ENCODE peak calls at places on chromosomes 7 and 10, in four cellular contexts. T is left ventricle myocardium inferior, A is foreskin fibroblast, D is fibroblast of mammary gland. I is an unnamed sample.

GRCh38 chr10:13961096-13961495 is 369.6 kb downstream of the FRMD4A start:
- DNase-seq in T (no peak), D (peak; percentile 96), A (peak; percentile 96), I (peak; percentile 88)

GRCh38 chr7:14950013-14950412 is 47.5 kb upstream of the DGKB start:
- DNase-seq in T (no peak), A (peak; percentile 22), D (peak; percentile 49), I (no peak)

GRCh38 chr7:130063036-130063435 is 7.3 kb upstream of the KLHDC10 start:
- DNase-seq in A (peak; percentile 56), D (peak; percentile 44), T (no peak), I (no peak)

GRCh38 chr7:4960363-4960762 is 1.4 kb upstream of the MMD2 start:
- DNase-seq in T (no peak), A (peak; percentile 9), D (no peak), I (no peak)

GRCh38 chr10:45470098-45471012 is 96.3 kb downstream of the ALOX5 start:
- DNase-seq in A (no peak), D (peak; percentile 8), T (no peak), I (no peak)

GRCh38 chr7:98107313-98107691 is 640 bp downstream of the LMTK2 start:
- DNase-seq in T (no peak), A (peak; percentile 28), D (peak; percentile 14), I (no peak)

GRCh38 chr10:80468002-80468401 is 13.9 kb downstream of the TSPAN14 start:
- DNase-seq in D (no peak), T (peak; percentile 77), A (no peak), I (no peak)

GRCh38 chr7:45987521-45988290 is 66.6 kb upstream of the IGFBP3 start:
- DNase-seq in D (no peak), A (no peak), T (no peak), I (no peak)

GRCh38 chr10:2980116-2980515 is 87.2 kb upstream of the PFKP start:
- DNase-seq in A (no peak), T (no peak), D (peak; percentile 17), I (no peak)

GRCh38 chr10:94123253-94123995 is 129.7 kb downstream of the PLCE1 start:
- DNase-seq in A (peak; percentile 91), D (peak; percentile 79), T (no peak), I (peak; percentile 49)

GRCh38 chr7:93843260-93843659 is 47.3 kb downstream of the TFPI2 start:
- DNase-seq in A (peak; percentile 5), D (peak; percentile 14), T (no peak), I (no peak)

GRCh38 chr7:105106473-105106872 is 92.5 kb downstream of the KMT2E start:
- DNase-seq in D (no peak), T (no peak), A (no peak), I (no peak)

GRCh38 chr10:4514445-4515108 is 311.4 kb upstream of the AKR1E2 start:
- DNase-seq in D (peak; percentile 76), T (peak; percentile 75), A (peak; percentile 43), I (no peak)

GRCh38 chr7:110835889-110836288 is 255.0 kb upstream of the LRRN3 start:
- DNase-seq in T (no peak), A (no peak), D (no peak), I (no peak)

GRCh38 chr7:98351136-98351535 is 49.8 kb downstream of the BAIAP2L1 start:
- DNase-seq in D (no peak), A (no peak), T (no peak), I (no peak)

GRCh38 chr7:111232249-111233084 is 141.5 kb downstream of the LRRN3 start:
- DNase-seq in D (peak; percentile 64), A (peak; percentile 69), T (no peak), I (no peak)

GRCh38 chr7:57487957-57488356 is 38.0 kb downstream of the ZNF716 start:
- DNase-seq in T (no peak), A (no peak), D (no peak), I (no peak)
- H3K4me3 ChIP-seq in T (no peak overlapping the region), A (no peak overlapping the region), D (no peak overlapping the region), I (no peak overlapping the region)

GRCh38 chr10:110919349-110919931 is at the start of gene SHOC2:
- DNase-seq in T (peak; percentile 99), D (no peak), A (peak; percentile 83), I (no peak)

GRCh38 chr10:110918633-110919348 is at the start of gene BBIP1:
- DNase-seq in D (peak; percentile 100), A (peak; percentile 100), T (no peak), I (peak; percentile 100)

GRCh38 chr10:110919971-110920881 is 822 bp downstream of the SHOC2 start:
- DNase-seq in A (peak; percentile 42), T (no peak), D (peak; percentile 62), I (no peak)

GRCh38 chr10:110916554-110917346 is 2.2 kb downstream of the BBIP1 start:
- DNase-seq in A (peak; percentile 89), D (peak; percentile 64), T (no peak), I (peak; percentile 94)

DNA sequence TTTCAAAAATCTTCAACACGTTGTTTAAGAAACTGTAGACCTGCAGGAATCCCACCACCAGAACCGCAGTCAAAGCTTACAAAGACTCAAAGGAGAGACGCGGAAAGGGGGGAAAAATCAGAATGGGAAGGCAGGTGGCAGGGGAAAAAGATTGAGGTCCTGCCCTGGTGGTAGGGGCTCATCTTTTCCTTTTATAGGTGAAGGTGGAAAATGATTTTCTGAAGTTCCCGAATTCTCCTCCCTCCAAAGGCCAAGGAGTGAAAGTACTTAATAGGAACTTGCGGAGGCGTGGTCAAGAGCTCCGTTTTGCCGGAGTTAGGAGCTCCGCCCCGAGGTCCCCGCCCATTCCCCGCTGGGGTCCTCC is 729 bp downstream of the BBIP1 start:
- DNase-seq in D (peak; percentile 92), A (peak; percentile 99), T (peak; percentile 97), I (peak; percentile 78)
- TF ChIP-seq CTCF in D (no peak), A (no peak), T (peak; percentile 30), I (no peak)

GRCh38 chr7:55028011-55028410 is 9.2 kb downstream of the EGFR start:
- DNase-seq in A (no peak), D (peak; percentile 60), T (no peak), I (no peak)
- H3K4me3 ChIP-seq in A (no peak overlapping the region), D (no peak overlapping the region), T (no peak overlapping the region), I (no peak overlapping the region)

GRCh38 chr7:151595702-151596340 is 76.1 kb upstream of the RHEB start:
- DNase-seq in T (no peak), A (no peak), D (no peak), I (no peak)

GRCh38 chr7:151598045-151598444 is 78.3 kb upstream of the RHEB start:
- DNase-seq in A (peak; percentile 82), T (no peak), D (peak; percentile 87), I (peak; percentile 39)

GRCh38 chr7:151597541-151597940 is 77.8 kb upstream of the RHEB start:
- DNase-seq in A (no peak), T (no peak), D (no peak), I (no peak)

GRCh38 chr7:151601521-151602305 is 82.0 kb upstream of the RHEB start:
- DNase-seq in T (no peak), D (peak; percentile 23), A (peak; percentile 12), I (no peak)

GRCh38 chr7:151599401-151600227 is 79.9 kb upstream of the RHEB start:
- DNase-seq in D (peak; percentile 91), A (peak; percentile 94), T (no peak), I (peak; percentile 72)
- TF ChIP-seq CTCF in D (peak; percentile 3), A (peak; percentile 16), T (no peak), I (peak; percentile 14)

GRCh38 chr7:75687246-75688088 is 51.3 kb downstream of the HIP1 start:
- DNase-seq in T (no peak), D (no peak), A (no peak), I (no peak)
- H3K4me3 ChIP-seq in T (no peak overlapping the region), D (no peak overlapping the region), A (no peak overlapping the region), I (no peak overlapping the region)

DNA sequence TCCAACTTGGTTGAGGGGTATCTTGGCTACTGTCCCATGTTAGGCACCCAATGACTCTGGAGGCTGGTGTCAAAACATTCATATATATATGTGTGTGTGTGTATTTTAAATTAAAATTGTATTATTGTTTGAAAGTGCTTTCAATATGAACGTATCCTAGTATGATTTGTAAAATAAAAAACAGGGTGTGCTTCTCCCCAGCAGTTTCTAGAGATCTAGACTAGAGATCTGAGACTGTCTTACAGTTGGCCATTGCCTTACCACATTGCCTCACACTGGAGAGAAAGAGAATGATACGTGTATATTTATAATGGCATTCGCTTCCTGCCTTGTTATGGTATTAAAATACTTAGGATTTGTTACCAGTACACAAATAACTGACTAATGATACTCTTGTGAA is 1.2 kb downstream of the BAG3 start:
- DNase-seq in T (no peak), D (peak; percentile 78), A (peak; percentile 79), I (peak; percentile 48)
- TF ChIP-seq CTCF in T (peak; percentile 33), D (peak; percentile 42), A (no peak), I (peak; percentile 22)

GRCh38 chr10:133276100-133276434 is 601 bp downstream of the ADAM8 start:
- DNase-seq in T (no peak), A (no peak), D (no peak), I (no peak)
- H3K4me3 ChIP-seq in T (peak overlapping the region; percentile 34), A (no peak overlapping the region), D (no peak overlapping the region), I (no peak overlapping the region)

DNA sequence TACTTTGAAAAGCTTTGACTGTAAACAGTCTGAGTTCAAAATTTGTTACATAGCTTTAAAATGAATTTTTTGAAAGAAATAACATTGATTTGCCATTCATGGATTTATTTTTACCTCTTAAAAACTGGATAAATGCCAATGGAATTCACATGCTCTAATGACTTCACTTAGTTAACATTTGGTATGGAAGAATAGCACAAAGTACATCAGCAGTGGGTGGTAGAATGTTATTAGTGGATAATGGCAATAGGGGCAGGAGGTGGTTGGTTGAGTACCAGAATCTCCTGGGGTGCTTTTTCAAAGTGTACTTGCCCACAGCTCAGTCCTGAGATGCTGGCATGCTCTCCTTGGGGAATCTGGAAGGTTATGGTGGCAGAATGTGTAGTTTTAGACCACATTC is 4.7 kb downstream of the PPP1R9A start:
- DNase-seq in A (no peak), D (no peak), T (no peak), I (no peak)
- TF ChIP-seq CTCF in A (no peak), D (no peak), T (no peak), I (no peak)

GRCh38 chr7:90749262-90749661 is 153.1 kb downstream of the CDK14 start:
- DNase-seq in D (no peak), A (no peak), T (no peak), I (no peak)
- H3K4me3 ChIP-seq in D (no peak overlapping the region), A (no peak overlapping the region), T (no peak overlapping the region), I (no peak overlapping the region)

GRCh38 chr7:121079425-121080169 is 91.1 kb downstream of the CPED1 start:
- DNase-seq in T (no peak), D (peak; percentile 43), A (peak; percentile 48), I (no peak)
- TF ChIP-seq CTCF in T (peak; percentile 24), D (peak; percentile 33), A (peak; percentile 32), I (peak; percentile 36)

I was measured in AG09309.